ENCODE peak calls at places on chromosomes 3 and 15, in five cellular contexts. D is A673; X is stimulated activated CD4-positive, alpha-beta T cell treated with anti-CD3 and anti-CD28 coated beads, TNF-alpha, amount 100 ng/mL, for 4 hours; T is PC-9; U is iris pigment epithelial cell. C is an unnamed sample.

GRCh38 chr3:139491966-139492365 is 15.7 kb upstream of the RBP2 start:
- DNase-seq in D (peak), X (no peak), T (no peak), U (no peak), C (no peak)

GRCh38 chr3:193470710-193471109 is 84.0 kb downstream of the ATP13A4 start:
- DNase-seq in D (no peak), X (no peak), T (no peak), U (no peak), C (no peak)

GRCh38 chr15:69612112-69612511 is 159.5 kb downstream of the RPLP1 start:
- DNase-seq in D (no peak), X (no peak), T (no peak), U (no peak), C (no peak)

GRCh38 chr3:29255854-29256696 is 24.8 kb upstream of the RBMS3 start:
- DNase-seq in D (no peak), X (no peak), T (no peak), U (peak), C (no peak)

GRCh38 chr3:45873638-45874037 is 12.7 kb upstream of the CCR9 start:
- DNase-seq in D (no peak), X (no peak), T (no peak), U (no peak), C (no peak)

GRCh38 chr3:126816956-126817777 is 113.1 kb downstream of the CHCHD6 start:
- DNase-seq in D (no peak), X (no peak), T (no peak), U (no peak), C (no peak)

GRCh38 chr3:176971613-176972174 is 225.6 kb downstream of the TBL1XR1 start:
- DNase-seq in D (no peak), X (no peak), T (no peak), U (peak), C (no peak)

GRCh38 chr15:41284425-41285177 is 47.8 kb downstream of the OIP5 start:
- DNase-seq in D (peak), X (no peak), T (no peak), U (peak), C (no peak)

GRCh38 chr3:189144645-189145044 is 27.1 kb upstream of the TPRG1 start:
- DNase-seq in D (peak), X (no peak), T (peak), U (peak), C (no peak)

GRCh38 chr3:10470666-10471336 is 34.6 kb downstream of the ATP2B2 start:
- DNase-seq in D (no peak), X (no peak), T (no peak), U (no peak), C (no peak)

GRCh38 chr3:124986153-124987143 is 51.9 kb upstream of the MUC13 start:
- DNase-seq in D (peak), X (no peak), T (peak), U (peak), C (peak)

GRCh38 chr3:118011910-118012309 is 1022.7 kb downstream of the IGSF11 start:
- DNase-seq in D (peak), X (no peak), T (no peak), U (no peak), C (no peak)

GRCh38 chr3:176554264-176554663 is 643.0 kb downstream of the TBL1XR1 start:
- DNase-seq in D (no peak), X (no peak), T (no peak), U (no peak), C (no peak)

GRCh38 chr3:14915636-14916222 is 31.7 kb upstream of the NR2C2 start:
- DNase-seq in D (no peak), X (peak), T (no peak), U (no peak), C (no peak)

GRCh38 chr15:83848315-83849050 is 194.6 kb downstream of the ADAMTSL3 start:
- DNase-seq in D (peak), X (no peak), T (no peak), U (peak), C (peak)

GRCh38 chr3:80771085-80771484 is 990.4 kb downstream of the GBE1 start:
- DNase-seq in D (peak), X (no peak), T (no peak), U (no peak), C (no peak)